ENCODE peak calls at places on chromosomes 1 and 21, in nine cellular contexts. J, G, N, V, S, O, W, P and B are unnamed samples.
A peak's percentile ranks its signal among the peaks of the same experiment; 100 is the strongest.

GRCh38 chr1:207811319-207811718 is 59.5 kb downstream of the CD46 start:
- DNase-seq in J (no peak), G (no peak), N (no peak), V (no peak), S (no peak), O (no peak), W (no peak), P (no peak), B (no peak)

GRCh38 chr1:184028854-184029623 is 8.5 kb downstream of the COLGALT2 start:
- DNase-seq in J (no peak), G (no peak), N (peak; percentile 70), V (no peak), S (peak; percentile 53), O (no peak), W (peak; percentile 47), P (peak; percentile 43), B (no peak)

GRCh38 chr1:221847676-221848075 is 105.8 kb upstream of the DUSP10 start:
- DNase-seq in J (no peak), G (no peak), N (no peak), V (no peak), S (no peak), O (no peak), W (no peak), P (no peak), B (no peak)

GRCh38 chr1:43367026-43367903 is 546 bp downstream of the ELOVL1 start:
- DNase-seq in J (no peak), G (no peak), N (peak; percentile 88), V (no peak), S (peak; percentile 58), O (peak; percentile 46), W (peak; percentile 25), P (peak; percentile 41), B (no peak)

GRCh38 chr1:162565460-162565859 is 3.9 kb downstream of the UAP1 start:
- DNase-seq in J (no peak), G (no peak), N (no peak), V (no peak), S (no peak), O (no peak), W (no peak), P (no peak), B (no peak)

GRCh38 chr1:35577071-35577998 is 4.2 kb downstream of the TFAP2E start:
- DNase-seq in J (no peak), G (no peak), N (no peak), V (no peak), S (peak; percentile 76), O (no peak), W (no peak), P (peak; percentile 49), B (no peak)

GRCh38 chr1:42660907-42661500 is 2.8 kb downstream of the PPIH start:
- DNase-seq in J (no peak), G (no peak), N (no peak), V (no peak), S (no peak), O (no peak), W (no peak), P (no peak), B (no peak)

GRCh38 chr1:110308247-110308646 is 30.9 kb upstream of the RBM15 start:
- DNase-seq in J (peak; percentile 65), G (no peak), N (no peak), V (peak; percentile 36), S (no peak), O (no peak), W (no peak), P (no peak), B (no peak)

GRCh38 chr1:95003433-95003738 is 69.4 kb downstream of the ALG14 start:
- DNase-seq in J (no peak), G (no peak), N (no peak), V (peak; percentile 37), S (no peak), O (no peak), W (no peak), P (no peak), B (no peak)

GRCh38 chr1:211730347-211730746 is 54.9 kb upstream of the NEK2 start:
- DNase-seq in J (no peak), G (no peak), N (no peak), V (no peak), S (no peak), O (no peak), W (no peak), P (no peak), B (no peak)

GRCh38 chr1:11518016-11518670 is 39.2 kb downstream of the DISP3 start:
- DNase-seq in J (no peak), G (no peak), N (peak; percentile 39), V (no peak), S (no peak), O (no peak), W (no peak), P (no peak), B (no peak)

GRCh38 chr1:64550946-64551345 is 81.0 kb downstream of the CACHD1 start:
- DNase-seq in J (no peak), G (no peak), N (no peak), V (no peak), S (no peak), O (no peak), W (no peak), P (no peak), B (no peak)

GRCh38 chr1:30043731-30044408 is 679.5 kb downstream of the MATN1 start:
- DNase-seq in J (no peak), G (no peak), N (no peak), V (no peak), S (no peak), O (no peak), W (no peak), P (no peak), B (no peak)

GRCh38 chr1:205542367-205542766 is 37.9 kb downstream of the CDK18 start:
- DNase-seq in J (no peak), G (no peak), N (no peak), V (no peak), S (no peak), O (no peak), W (no peak), P (no peak), B (no peak)

GRCh38 chr1:183238071-183238470 is 52.0 kb downstream of the LAMC2 start:
- DNase-seq in J (no peak), G (no peak), N (no peak), V (peak; percentile 36), S (no peak), O (no peak), W (no peak), P (no peak), B (no peak)

GRCh38 chr1:226029093-226029496 is 30.0 kb upstream of the SDE2 start:
- DNase-seq in J (no peak), G (no peak), N (no peak), V (no peak), S (peak; percentile 71), O (no peak), W (no peak), P (no peak), B (no peak)

GRCh38 chr21:14589855-14590563 is 43.9 kb upstream of the SAMSN1 start:
- DNase-seq in J (no peak), G (no peak), N (no peak), V (no peak), S (no peak), O (no peak), W (no peak), P (no peak), B (no peak)

GRCh38 chr1:37265786-37266667 is 208.4 kb upstream of the ZC3H12A start:
- DNase-seq in J (no peak), G (no peak), N (no peak), V (no peak), S (no peak), O (no peak), W (no peak), P (no peak), B (no peak)

DNA sequence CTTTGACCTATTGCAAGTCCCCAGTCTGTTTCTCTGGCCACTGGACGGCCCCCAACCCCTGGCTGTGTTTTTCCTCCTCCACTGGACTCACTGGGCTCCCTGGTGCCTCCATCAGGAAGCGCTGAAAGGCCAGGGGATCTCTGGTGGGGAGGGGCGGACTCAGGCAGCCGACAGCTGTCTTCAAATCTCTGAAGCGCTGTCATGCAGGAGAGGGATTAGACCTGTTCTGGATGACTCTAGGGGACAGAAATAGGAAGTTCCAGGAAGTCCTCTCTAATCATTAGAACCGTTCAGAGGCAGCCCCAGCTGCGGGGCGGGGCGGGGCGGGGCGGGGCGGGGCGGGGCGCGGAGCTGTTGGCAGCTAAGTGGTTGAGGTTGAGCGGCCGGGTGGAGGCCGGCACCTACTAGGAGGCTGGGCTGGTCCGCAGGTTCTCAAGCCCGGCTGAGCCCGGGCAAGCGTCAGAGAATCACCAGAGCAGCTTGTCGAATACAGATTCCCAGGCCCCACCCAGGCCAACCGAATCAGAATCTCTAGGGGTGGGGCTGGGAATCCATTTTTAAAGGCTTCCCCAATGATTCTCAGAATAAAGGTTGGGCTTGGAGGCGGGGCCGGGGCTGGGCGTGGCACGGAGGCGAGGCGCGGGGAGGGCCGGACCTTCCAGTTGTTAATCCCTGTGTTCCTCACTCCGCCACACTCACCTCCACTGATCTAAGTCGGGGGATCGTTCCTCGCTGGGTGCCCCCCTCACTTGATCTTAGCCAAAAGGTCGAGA is 11.4 kb upstream of the PHLDA3 start:
- DNase-seq in J (no peak), G (no peak), N (peak; percentile 97), V (peak; percentile 78), S (peak; percentile 91), O (peak; percentile 92), W (peak; percentile 78), P (peak; percentile 89), B (no peak)
- TF ChIP-seq CTCF in J (no peak), G (no peak), N (no peak), V (no peak), S (peak; percentile 10), O (no peak), W (no peak), P (peak; percentile 24), B (peak; percentile 4)

GRCh38 chr1:7292033-7292681 is 478.9 kb upstream of the VAMP3 start:
- DNase-seq in J (no peak), G (no peak), N (no peak), V (no peak), S (no peak), O (no peak), W (no peak), P (no peak), B (no peak)
- TF ChIP-seq CTCF in J (no peak), G (no peak), N (no peak), V (no peak), S (no peak), O (no peak), W (no peak), P (no peak), B (no peak)

GRCh38 chr1:21781971-21782867 is 730 bp downstream of the USP48 start:
- DNase-seq in J (no peak), G (no peak), N (no peak), V (peak; percentile 56), S (peak; percentile 70), O (no peak), W (no peak), P (no peak), B (no peak)
- TF ChIP-seq CTCF in J (peak; percentile 37), G (no peak), N (no peak), V (peak; percentile 36), S (peak; percentile 14), O (no peak), W (peak; percentile 35), P (peak; percentile 3), B (peak; percentile 45)

DNA sequence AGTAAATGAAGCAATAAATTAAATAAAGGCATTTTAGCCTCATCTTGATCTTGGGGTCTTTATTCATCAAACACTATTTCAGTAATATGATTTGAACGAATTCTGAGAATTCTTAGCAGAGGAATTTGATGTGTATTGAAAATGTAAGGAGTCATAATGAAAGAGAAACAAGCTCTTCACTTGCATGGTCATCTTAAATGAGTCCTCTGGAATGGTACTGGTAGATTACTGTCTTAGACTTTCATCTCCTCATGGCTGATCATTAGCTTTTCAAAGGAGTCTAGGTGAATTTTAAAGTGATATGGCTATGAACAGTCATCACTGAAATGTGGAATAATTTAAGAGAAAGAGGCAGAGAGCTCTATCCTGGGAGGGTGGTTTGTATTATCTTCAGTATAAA is 30.0 kb downstream of the PRRC2C start:
- DNase-seq in J (no peak), G (no peak), N (no peak), V (no peak), S (no peak), O (no peak), W (no peak), P (no peak), B (no peak)
- TF ChIP-seq CTCF in J (no peak), G (no peak), N (no peak), V (no peak), S (no peak), O (no peak), W (no peak), P (no peak), B (no peak)